ENCODE peak calls at places on chromosome 14, in six cellular contexts. H is stimulated activated CD8-positive, alpha-beta memory T cell treated with anti-CD3 and anti-CD28 coated beads, Interleukin-2, amount 100 ng/mL, for 1 hour; V is tibial nerve; L is midbrain; R is hypothalamus; I is endothelial cell. D is an unnamed sample.

GRCh38 chr14:21987937-21988336 is 314.3 kb upstream of the OR4E1 start:
- DNase-seq in H (no peak), V (no peak), L (peak; percentile 14), R (no peak), I (peak; percentile 44), D (no peak)

GRCh38 chr14:71478542-71478941 is 453.7 kb upstream of the RGS6 start:
- DNase-seq in H (no peak), V (no peak), L (peak; percentile 23), R (peak; percentile 23), I (no peak), D (no peak)

GRCh38 chr14:71597955-71598659 is 334.1 kb upstream of the RGS6 start:
- DNase-seq in H (no peak), V (no peak), L (no peak), R (no peak), I (no peak), D (no peak)

GRCh38 chr14:106228541-106229158 is 702.3 kb downstream of the TMEM121 start:
- DNase-seq in H (no peak), V (no peak), L (no peak), R (no peak), I (no peak), D (no peak)

GRCh38 chr14:68008491-68008890 is 188.9 kb downstream of the RAD51B start:
- DNase-seq in H (no peak), V (no peak), L (no peak), R (no peak), I (no peak), D (no peak)

GRCh38 chr14:87108726-87109125 is 884.3 kb downstream of the GALC start:
- DNase-seq in H (no peak), V (no peak), L (no peak), R (no peak), I (no peak), D (no peak)

GRCh38 chr14:70920608-70921007 is 13.3 kb downstream of the PCNX1 start:
- DNase-seq in H (no peak), V (no peak), L (no peak), R (no peak), I (no peak), D (no peak)

GRCh38 chr14:72607386-72608125 is 286.3 kb downstream of the DPF3 start:
- DNase-seq in H (no peak), V (no peak), L (no peak), R (no peak), I (no peak), D (no peak)

GRCh38 chr14:87156878-87157277 is 836.1 kb downstream of the GALC start:
- DNase-seq in H (no peak), V (no peak), L (no peak), R (no peak), I (no peak), D (no peak)

GRCh38 chr14:90518941-90519256 is 122.1 kb downstream of the CALM1 start:
- DNase-seq in H (peak; percentile 21), V (no peak), L (no peak), R (no peak), I (peak; percentile 58), D (peak; percentile 38)

GRCh38 chr14:94123868-94124267 is 5.5 kb downstream of the IFI27L2 start:
- DNase-seq in H (no peak), V (no peak), L (no peak), R (no peak), I (no peak), D (no peak)

GRCh38 chr14:81068384-81068783 is 113.0 kb downstream of the TSHR start:
- DNase-seq in H (no peak), V (no peak), L (no peak), R (no peak), I (no peak), D (no peak)

GRCh38 chr14:65034021-65034420 is 47.3 kb downstream of the FNTB start:
- DNase-seq in H (no peak), V (no peak), L (no peak), R (no peak), I (no peak), D (no peak)

GRCh38 chr14:68655021-68655811 is 137.7 kb downstream of the ZFP36L1 start:
- DNase-seq in H (no peak), V (no peak), L (peak; percentile 11), R (no peak), I (no peak), D (no peak)

GRCh38 chr14:24673534-24674203 is 39.7 kb upstream of the GZMB start:
- DNase-seq in H (peak; percentile 44), V (no peak), L (no peak), R (no peak), I (no peak), D (peak; percentile 62)

GRCh38 chr14:68144051-68144681 is 324.6 kb downstream of the RAD51B start:
- DNase-seq in H (no peak), V (peak; percentile 61), L (no peak), R (no peak), I (no peak), D (no peak)

GRCh38 chr14:32657081-32657480 is 281.6 kb upstream of the NPAS3 start:
- DNase-seq in H (no peak), V (peak; percentile 46), L (peak; percentile 69), R (peak; percentile 54), I (no peak), D (no peak)

GRCh38 chr14:21825147-21825743 is 151.6 kb upstream of the OR4E1 start:
- DNase-seq in H (peak; percentile 4), V (no peak), L (no peak), R (no peak), I (peak; percentile 41), D (peak; percentile 16)

GRCh38 chr14:46250113-46250703 is 401.4 kb downstream of the RPL10L start:
- DNase-seq in H (no peak), V (no peak), L (no peak), R (peak; percentile 0), I (peak; percentile 8), D (no peak)

GRCh38 chr14:66540038-66540437 is 32.1 kb downstream of the GPHN start:
- DNase-seq in H (no peak), V (no peak), L (peak; percentile 22), R (peak; percentile 2), I (no peak), D (no peak)

GRCh38 chr14:80077262-80077661 is 134.0 kb downstream of the DIO2 start:
- DNase-seq in H (no peak), V (no peak), L (no peak), R (no peak), I (no peak), D (no peak)

GRCh38 chr14:86462193-86462592 is 932.2 kb downstream of the FLRT2 start:
- DNase-seq in H (no peak), V (no peak), L (no peak), R (no peak), I (peak; percentile 18), D (peak; percentile 7)

GRCh38 chr14:66944872-66945271 is 244.4 kb upstream of the GARIN2 start:
- DNase-seq in H (no peak), V (no peak), L (no peak), R (no peak), I (no peak), D (no peak)

GRCh38 chr14:23483216-23483854 is 13.8 kb downstream of the NGDN start:
- DNase-seq in H (no peak), V (no peak), L (peak; percentile 79), R (peak; percentile 71), I (peak; percentile 57), D (no peak)

GRCh38 chr14:69695664-69696527 is 71.0 kb upstream of the SRSF5 start:
- DNase-seq in H (no peak), V (no peak), L (peak; percentile 43), R (peak; percentile 22), I (no peak), D (no peak)

GRCh38 chr14:35045798-35046047 is 349 bp upstream of the FAM177A1 start:
- DNase-seq in H (no peak), V (no peak), L (no peak), R (no peak), I (no peak), D (no peak)